ENCODE peak calls at places on chromosomes 5 and 9, in seven cellular contexts. One of them, this sample, is unnamed.

GRCh38 chr5:15092801-15093200 is 221.2 kb upstream of the ANKH start:
- DNase-seq in activated CD8-positive, alpha-beta memory T cell treated with anti-CD3 and anti-CD28 coated beads for 48 hours: no peak
- DNase-seq in skeletal muscle cell: no peak
- DNase-seq in progenitor cell of endocrine pancreas: no peak
- DNase-seq in CD8-positive, alpha-beta memory T cell: no peak
- DNase-seq in LNCaP clone FGC: no peak
- DNase-seq in DMS153: no peak
- DNase-seq in this sample: no peak

GRCh38 chr9:570187-570586 is 271.3 kb upstream of the DMRT1 start:
- DNase-seq in CD8-positive, alpha-beta memory T cell: no peak
- DNase-seq in LNCaP clone FGC: no peak
- DNase-seq in DMS153: no peak
- DNase-seq in progenitor cell of endocrine pancreas: no peak
- DNase-seq in activated CD8-positive, alpha-beta memory T cell treated with anti-CD3 and anti-CD28 coated beads for 48 hours: no peak
- DNase-seq in skeletal muscle cell: no peak
- DNase-seq in this sample: no peak

GRCh38 chr5:50962934-50963646 is 296.7 kb downstream of the PARP8 start:
- DNase-seq in activated CD8-positive, alpha-beta memory T cell treated with anti-CD3 and anti-CD28 coated beads for 48 hours: peak
- DNase-seq in skeletal muscle cell: peak
- DNase-seq in DMS153: peak
- DNase-seq in CD8-positive, alpha-beta memory T cell: peak
- DNase-seq in progenitor cell of endocrine pancreas: peak
- DNase-seq in LNCaP clone FGC: peak
- DNase-seq in this sample: peak

GRCh38 chr9:125971050-125971449 is 223.9 kb downstream of the PBX3 start:
- DNase-seq in CD8-positive, alpha-beta memory T cell: no peak
- DNase-seq in skeletal muscle cell: no peak
- DNase-seq in LNCaP clone FGC: no peak
- DNase-seq in activated CD8-positive, alpha-beta memory T cell treated with anti-CD3 and anti-CD28 coated beads for 48 hours: no peak
- DNase-seq in progenitor cell of endocrine pancreas: no peak
- DNase-seq in DMS153: no peak
- DNase-seq in this sample: no peak

GRCh38 chr5:56112526-56113121 is 117.9 kb upstream of the IL6ST start:
- DNase-seq in progenitor cell of endocrine pancreas: no peak
- DNase-seq in CD8-positive, alpha-beta memory T cell: no peak
- DNase-seq in LNCaP clone FGC: no peak
- DNase-seq in activated CD8-positive, alpha-beta memory T cell treated with anti-CD3 and anti-CD28 coated beads for 48 hours: no peak
- DNase-seq in DMS153: no peak
- DNase-seq in skeletal muscle cell: no peak
- DNase-seq in this sample: no peak

GRCh38 chr5:177498013-177498847 is 826 bp upstream of the PDLIM7 start:
- DNase-seq in LNCaP clone FGC: no peak
- DNase-seq in progenitor cell of endocrine pancreas: no peak
- DNase-seq in skeletal muscle cell: no peak
- DNase-seq in activated CD8-positive, alpha-beta memory T cell treated with anti-CD3 and anti-CD28 coated beads for 48 hours: no peak
- DNase-seq in DMS153: no peak
- DNase-seq in CD8-positive, alpha-beta memory T cell: no peak
- DNase-seq in this sample: no peak

GRCh38 chr5:61071565-61071964 is 90.7 kb downstream of the SMIM15 start:
- DNase-seq in progenitor cell of endocrine pancreas: no peak
- DNase-seq in LNCaP clone FGC: no peak
- DNase-seq in CD8-positive, alpha-beta memory T cell: no peak
- DNase-seq in skeletal muscle cell: no peak
- DNase-seq in DMS153: no peak
- DNase-seq in activated CD8-positive, alpha-beta memory T cell treated with anti-CD3 and anti-CD28 coated beads for 48 hours: no peak
- DNase-seq in this sample: no peak

GRCh38 chr5:90598300-90598699 is 39.7 kb downstream of the ADGRV1 start:
- DNase-seq in CD8-positive, alpha-beta memory T cell: no peak
- DNase-seq in LNCaP clone FGC: no peak
- DNase-seq in activated CD8-positive, alpha-beta memory T cell treated with anti-CD3 and anti-CD28 coated beads for 48 hours: no peak
- DNase-seq in skeletal muscle cell: no peak
- DNase-seq in progenitor cell of endocrine pancreas: no peak
- DNase-seq in DMS153: no peak
- DNase-seq in this sample: no peak

GRCh38 chr9:89802809-89803355 is 198.1 kb downstream of the GADD45G start:
- DNase-seq in CD8-positive, alpha-beta memory T cell: no peak
- DNase-seq in skeletal muscle cell: peak
- DNase-seq in DMS153: peak
- DNase-seq in LNCaP clone FGC: no peak
- DNase-seq in activated CD8-positive, alpha-beta memory T cell treated with anti-CD3 and anti-CD28 coated beads for 48 hours: no peak
- DNase-seq in progenitor cell of endocrine pancreas: no peak
- DNase-seq in this sample: peak

GRCh38 chr5:98341038-98341710 is 432.3 kb upstream of the RGMB start:
- DNase-seq in activated CD8-positive, alpha-beta memory T cell treated with anti-CD3 and anti-CD28 coated beads for 48 hours: no peak
- DNase-seq in LNCaP clone FGC: no peak
- DNase-seq in DMS153: no peak
- DNase-seq in progenitor cell of endocrine pancreas: no peak
- DNase-seq in skeletal muscle cell: peak
- DNase-seq in CD8-positive, alpha-beta memory T cell: no peak
- DNase-seq in this sample: peak

GRCh38 chr9:89497181-89497963 is 541 bp downstream of the SEMA4D start:
- DNase-seq in DMS153: no peak
- DNase-seq in activated CD8-positive, alpha-beta memory T cell treated with anti-CD3 and anti-CD28 coated beads for 48 hours: no peak
- DNase-seq in skeletal muscle cell: no peak
- DNase-seq in progenitor cell of endocrine pancreas: no peak
- DNase-seq in LNCaP clone FGC: no peak
- DNase-seq in CD8-positive, alpha-beta memory T cell: peak
- DNase-seq in this sample: no peak

GRCh38 chr5:78653031-78653430 is 4.5 kb upstream of the LHFPL2 start:
- DNase-seq in CD8-positive, alpha-beta memory T cell: no peak
- DNase-seq in progenitor cell of endocrine pancreas: no peak
- DNase-seq in activated CD8-positive, alpha-beta memory T cell treated with anti-CD3 and anti-CD28 coated beads for 48 hours: no peak
- DNase-seq in skeletal muscle cell: no peak
- DNase-seq in DMS153: no peak
- DNase-seq in LNCaP clone FGC: no peak
- DNase-seq in this sample: no peak